ENCODE peak calls at places on chromosomes 3 and 15, in nine cellular contexts. V, W, D, G, H, N, Q, K and I are unnamed samples.
A peak's percentile ranks its signal among the peaks of the same experiment; 100 is the strongest.

GRCh38 chr3:24406900-24407299 is 87.8 kb downstream of the THRB start:
- DNase-seq in V (no peak), W (no peak), D (no peak), G (no peak), H (no peak), N (no peak), Q (no peak), K (no peak), I (no peak)

GRCh38 chr15:101329309-101329863 is 34.3 kb upstream of the SNRPA1 start:
- DNase-seq in V (no peak), W (no peak), D (no peak), G (no peak), H (no peak), N (no peak), Q (no peak), K (no peak), I (no peak)

GRCh38 chr3:51282931-51283330 is 102.2 kb upstream of the MANF start:
- DNase-seq in V (no peak), W (no peak), D (no peak), G (no peak), H (no peak), N (peak; percentile 32), Q (no peak), K (no peak), I (no peak)

GRCh38 chr3:188198760-188199327 is 44.9 kb downstream of the LPP start:
- DNase-seq in V (no peak), W (no peak), D (no peak), G (no peak), H (no peak), N (no peak), Q (no peak), K (no peak), I (no peak)

GRCh38 chr3:53616971-53617892 is 122.8 kb downstream of the CACNA1D start:
- DNase-seq in V (no peak), W (no peak), D (no peak), G (no peak), H (no peak), N (no peak), Q (no peak), K (no peak), I (no peak)

GRCh38 chr3:154168998-154169880 is 48.0 kb downstream of the ARHGEF26 start:
- DNase-seq in V (no peak), W (no peak), D (no peak), G (no peak), H (no peak), N (no peak), Q (no peak), K (no peak), I (no peak)

GRCh38 chr3:67593761-67594234 is 60.6 kb downstream of the SUCLG2 start:
- DNase-seq in V (no peak), W (no peak), D (no peak), G (no peak), H (no peak), N (peak; percentile 54), Q (no peak), K (no peak), I (no peak)

GRCh38 chr15:31262901-31263671 is 63.5 kb upstream of the KLF13 start:
- DNase-seq in V (no peak), W (no peak), D (peak; percentile 77), G (no peak), H (peak; percentile 65), N (peak; percentile 21), Q (no peak), K (no peak), I (no peak)

GRCh38 chr15:101242160-101242998 is 9.5 kb downstream of the CHSY1 start:
- DNase-seq in V (peak; percentile 29), W (no peak), D (no peak), G (no peak), H (no peak), N (peak; percentile 85), Q (peak; percentile 68), K (peak; percentile 25), I (no peak)

GRCh38 chr15:63669074-63669473 is 71.9 kb downstream of the FBXL22 start:
- DNase-seq in V (no peak), W (no peak), D (no peak), G (no peak), H (no peak), N (no peak), Q (no peak), K (no peak), I (no peak)

GRCh38 chr15:62994975-62995730 is 47.4 kb upstream of the TPM1 start:
- DNase-seq in V (no peak), W (peak; percentile 29), D (no peak), G (no peak), H (no peak), N (peak; percentile 75), Q (no peak), K (no peak), I (no peak)

GRCh38 chr3:114435733-114436132 is 141.9 kb downstream of the TIGIT start:
- DNase-seq in V (no peak), W (no peak), D (no peak), G (no peak), H (no peak), N (peak; percentile 31), Q (no peak), K (no peak), I (no peak)

GRCh38 chr3:152644478-152644877 is 190.5 kb upstream of the P2RY1 start:
- DNase-seq in V (no peak), W (no peak), D (no peak), G (no peak), H (no peak), N (no peak), Q (no peak), K (no peak), I (no peak)

GRCh38 chr3:194587438-194587931 is 45.7 kb downstream of the TMEM44 start:
- DNase-seq in V (peak; percentile 70), W (no peak), D (peak; percentile 89), G (peak; percentile 41), H (no peak), N (peak; percentile 62), Q (no peak), K (no peak), I (no peak)

GRCh38 chr15:58958811-58959210 is 25.3 kb upstream of the SLTM start:
- DNase-seq in V (no peak), W (no peak), D (no peak), G (no peak), H (no peak), N (no peak), Q (no peak), K (no peak), I (no peak)

GRCh38 chr3:47409284-47409683 is 28.5 kb downstream of the PTPN23 start:
- DNase-seq in V (no peak), W (no peak), D (no peak), G (no peak), H (no peak), N (no peak), Q (no peak), K (no peak), I (no peak)

GRCh38 chr3:140465988-140466387 is 211.9 kb upstream of the TRIM42 start:
- DNase-seq in V (no peak), W (no peak), D (no peak), G (no peak), H (no peak), N (no peak), Q (no peak), K (no peak), I (no peak)

GRCh38 chr3:172530566-172530965 is 7.3 kb upstream of the TNFSF10 start:
- DNase-seq in V (no peak), W (no peak), D (no peak), G (no peak), H (no peak), N (peak; percentile 42), Q (no peak), K (no peak), I (no peak)

GRCh38 chr3:38450853-38451252 is 2.8 kb upstream of the ACVR2B start:
- DNase-seq in V (no peak), W (no peak), D (no peak), G (no peak), H (no peak), N (no peak), Q (no peak), K (no peak), I (no peak)

GRCh38 chr3:89246326-89246725 is 138.9 kb downstream of the EPHA3 start:
- DNase-seq in V (no peak), W (no peak), D (no peak), G (no peak), H (no peak), N (no peak), Q (no peak), K (no peak), I (no peak)

GRCh38 chr15:59366368-59367021 is 6.2 kb downstream of the MYO1E start:
- DNase-seq in V (no peak), W (no peak), D (no peak), G (no peak), H (no peak), N (no peak), Q (no peak), K (no peak), I (no peak)

GRCh38 chr15:42156266-42156922 is at the start of gene PLA2G4F:
- DNase-seq in V (no peak), W (no peak), D (no peak), G (no peak), H (peak; percentile 88), N (no peak), Q (no peak), K (no peak), I (no peak)

GRCh38 chr15:51661072-51661471 is 20.2 kb upstream of the SCG3 start:
- DNase-seq in V (no peak), W (no peak), D (no peak), G (no peak), H (no peak), N (no peak), Q (no peak), K (no peak), I (no peak)

GRCh38 chr3:149120051-149120972 is 9.1 kb upstream of the HPS3 start:
- DNase-seq in V (peak; percentile 69), W (peak; percentile 37), D (no peak), G (no peak), H (no peak), N (peak; percentile 73), Q (peak; percentile 11), K (no peak), I (peak; percentile 30)

GRCh38 chr15:67799801-67800205 is 25.5 kb upstream of the SKOR1 start:
- DNase-seq in V (no peak), W (no peak), D (no peak), G (no peak), H (no peak), N (no peak), Q (no peak), K (no peak), I (no peak)

GRCh38 chr15:35751421-35752133 is 205.6 kb upstream of the DPH6 start:
- DNase-seq in V (peak; percentile 51), W (peak; percentile 79), D (peak; percentile 72), G (peak; percentile 28), H (no peak), N (peak; percentile 78), Q (peak; percentile 13), K (peak; percentile 59), I (no peak)

GRCh38 chr15:87817553-87817952 is 439.0 kb downstream of the NTRK3 start:
- DNase-seq in V (no peak), W (no peak), D (no peak), G (no peak), H (no peak), N (no peak), Q (no peak), K (no peak), I (no peak)

GRCh38 chr15:53203454-53203853 is 413.3 kb upstream of the ONECUT1 start:
- DNase-seq in V (no peak), W (no peak), D (no peak), G (peak; percentile 45), H (no peak), N (no peak), Q (no peak), K (no peak), I (no peak)